ENCODE peak calls at places on chromosomes 7 and 10, in four cellular contexts. One of them, this sample, is unnamed.

GRCh38 chr10:77500754-77501151 is 136.9 kb downstream of the KCNMA1 start:
- DNase-seq in GM12878: no peak
- DNase-seq in HepG2: no peak
- DNase-seq in K562: no peak
- DNase-seq in this sample: no peak

GRCh38 chr7:20238754-20239324 is 21.7 kb upstream of the MACC1 start:
- DNase-seq in GM12878: peak
- DNase-seq in HepG2: no peak
- DNase-seq in K562: peak
- DNase-seq in this sample: no peak

GRCh38 chr7:23055582-23056178 is 41.8 kb upstream of the HYCC1 start:
- DNase-seq in GM12878: peak
- DNase-seq in HepG2: peak
- DNase-seq in K562: peak
- DNase-seq in this sample: peak

GRCh38 chr10:92972066-92972870 is 88.3 kb upstream of the CYP26C1 start:
- DNase-seq in GM12878: no peak
- DNase-seq in HepG2: peak
- DNase-seq in K562: peak
- DNase-seq in this sample: no peak

GRCh38 chr7:99392046-99392445 is 16.4 kb downstream of the PDAP1 start:
- DNase-seq in GM12878: no peak
- DNase-seq in HepG2: no peak
- DNase-seq in K562: no peak
- DNase-seq in this sample: no peak

GRCh38 chr7:23712368-23713284 is 2.6 kb downstream of the STK31 start:
- DNase-seq in GM12878: peak
- DNase-seq in HepG2: peak
- DNase-seq in K562: peak
- DNase-seq in this sample: peak

GRCh38 chr7:154474903-154475520 is 422.8 kb downstream of the DPP6 start:
- DNase-seq in GM12878: no peak
- DNase-seq in HepG2: no peak
- DNase-seq in K562: no peak
- DNase-seq in this sample: no peak

GRCh38 chr10:97684866-97685394 is 2.1 kb downstream of the AVPI1 start:
- DNase-seq in GM12878: no peak
- DNase-seq in HepG2: peak
- DNase-seq in K562: no peak
- DNase-seq in this sample: no peak

GRCh38 chr7:132742152-132742551 is 165.9 kb upstream of the PLXNA4 start:
- DNase-seq in GM12878: no peak
- DNase-seq in HepG2: no peak
- DNase-seq in K562: no peak
- DNase-seq in this sample: no peak

GRCh38 chr7:116628971-116629586 is 42.9 kb upstream of the MET start:
- DNase-seq in GM12878: no peak
- DNase-seq in HepG2: no peak
- DNase-seq in K562: no peak
- DNase-seq in this sample: no peak

GRCh38 chr10:43855667-43856210 is 207.1 kb upstream of the ZNF32 start:
- DNase-seq in GM12878: no peak
- DNase-seq in HepG2: no peak
- DNase-seq in K562: no peak
- DNase-seq in this sample: no peak

GRCh38 chr7:102974366-102975236 is 61.8 kb downstream of the LRRC17 start:
- DNase-seq in GM12878: no peak
- DNase-seq in HepG2: no peak
- DNase-seq in K562: peak
- DNase-seq in this sample: peak

GRCh38 chr10:110395350-110396283 is 90.9 kb upstream of the SMNDC1 start:
- DNase-seq in GM12878: peak
- DNase-seq in HepG2: peak
- DNase-seq in K562: peak
- DNase-seq in this sample: no peak
- TF ChIP-seq JUNB in GM12878: peak
- TF ChIP-seq JUNB in HepG2: no peak
- TF ChIP-seq JUNB in K562: no peak
- TF ChIP-seq JUNB in this sample: no peak

GRCh38 chr7:146670532-146670931 is 553.9 kb downstream of the CNTNAP2 start:
- DNase-seq in GM12878: no peak
- DNase-seq in HepG2: no peak
- DNase-seq in K562: no peak
- DNase-seq in this sample: no peak
- H2AFZ ChIP-seq in GM12878: no peak
- H2AFZ ChIP-seq in HepG2: no peak
- H2AFZ ChIP-seq in K562: no peak
- H2AFZ ChIP-seq in this sample: no peak

DNA sequence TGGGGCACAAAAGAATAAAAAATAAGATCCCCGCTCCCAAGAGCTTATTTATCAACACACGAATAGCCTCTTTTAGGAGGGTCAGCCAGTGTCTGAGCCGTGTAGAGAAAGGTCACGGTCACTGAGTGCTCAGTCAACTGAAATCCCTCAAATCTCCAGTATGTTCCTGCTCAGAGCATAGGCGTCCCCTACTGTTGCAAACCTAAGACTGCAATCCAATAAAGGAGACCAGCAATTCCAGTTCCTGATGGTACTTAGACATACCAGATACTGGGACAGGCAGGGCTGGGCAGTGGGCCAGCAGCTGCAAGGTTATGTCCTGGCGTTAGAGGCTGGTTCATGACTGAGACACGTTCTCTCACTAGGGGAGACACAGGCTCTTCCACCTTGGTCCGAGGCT is 93.6 kb downstream of the CACNB2 start:
- DNase-seq in GM12878: no peak
- DNase-seq in HepG2: no peak
- DNase-seq in K562: peak
- DNase-seq in this sample: peak
- TF ChIP-seq CTCF in GM12878: no peak
- TF ChIP-seq CTCF in HepG2: peak
- TF ChIP-seq CTCF in K562: peak
- TF ChIP-seq CTCF in this sample: peak

GRCh38 chr7:87075671-87076404 is 16.4 kb upstream of the ELAPOR2 start:
- DNase-seq in GM12878: no peak
- DNase-seq in HepG2: no peak
- DNase-seq in K562: no peak
- DNase-seq in this sample: no peak
- TF ChIP-seq JUNB in GM12878: no peak
- TF ChIP-seq JUNB in HepG2: no peak
- TF ChIP-seq JUNB in K562: no peak
- TF ChIP-seq JUNB in this sample: no peak

DNA sequence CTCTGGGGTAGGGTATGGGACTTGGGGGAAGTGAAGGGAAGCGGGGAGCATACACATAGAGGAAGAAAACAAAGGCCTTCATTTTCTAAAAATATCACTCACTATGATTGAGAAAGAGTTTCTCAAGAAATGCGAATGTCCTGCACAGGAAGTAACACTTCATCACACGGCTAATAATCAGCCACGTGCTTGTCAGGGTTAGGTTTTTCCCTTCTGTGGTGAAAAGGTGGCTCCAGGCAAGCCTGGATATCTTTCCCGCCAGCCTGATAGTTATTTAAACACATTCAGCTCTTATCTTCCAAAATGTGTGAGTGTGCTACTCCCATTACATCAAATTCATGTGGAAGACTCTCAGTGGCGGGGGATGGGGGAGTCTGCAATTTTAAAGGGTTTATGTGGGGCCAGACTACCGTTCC is 166.4 kb upstream of the ADO start:
- DNase-seq in GM12878: peak
- DNase-seq in HepG2: no peak
- DNase-seq in K562: no peak
- DNase-seq in this sample: no peak
- H2AFZ ChIP-seq in GM12878: peak
- H2AFZ ChIP-seq in HepG2: no peak
- H2AFZ ChIP-seq in K562: no peak
- H2AFZ ChIP-seq in this sample: peak

GRCh38 chr10:71007516-71007915 is 119.2 kb upstream of the PCBD1 start:
- DNase-seq in GM12878: no peak
- DNase-seq in HepG2: no peak
- DNase-seq in K562: no peak
- DNase-seq in this sample: no peak

GRCh38 chr10:71009031-71009605 is 120.8 kb upstream of the PCBD1 start:
- DNase-seq in GM12878: no peak
- DNase-seq in HepG2: no peak
- DNase-seq in K562: no peak
- DNase-seq in this sample: no peak

GRCh38 chr10:71011141-71011540 is 122.8 kb upstream of the PCBD1 start:
- DNase-seq in GM12878: no peak
- DNase-seq in HepG2: no peak
- DNase-seq in K562: no peak
- DNase-seq in this sample: no peak

GRCh38 chr10:71008150-71008549 is 119.8 kb upstream of the PCBD1 start:
- DNase-seq in GM12878: no peak
- DNase-seq in HepG2: no peak
- DNase-seq in K562: no peak
- DNase-seq in this sample: no peak

GRCh38 chr10:71010730-71011129 is 122.4 kb upstream of the PCBD1 start:
- DNase-seq in GM12878: no peak
- DNase-seq in HepG2: no peak
- DNase-seq in K562: no peak
- DNase-seq in this sample: no peak
- TF ChIP-seq CTCF in GM12878: no peak
- TF ChIP-seq CTCF in HepG2: no peak
- TF ChIP-seq CTCF in K562: peak
- TF ChIP-seq CTCF in this sample: peak

GRCh38 chr10:88390041-88390440 is 193.1 kb downstream of the RNLS start:
- DNase-seq in GM12878: no peak
- DNase-seq in HepG2: no peak
- DNase-seq in K562: no peak
- DNase-seq in this sample: no peak

GRCh38 chr10:88386878-88387773 is 196.0 kb downstream of the RNLS start:
- DNase-seq in GM12878: peak
- DNase-seq in HepG2: peak
- DNase-seq in K562: no peak
- DNase-seq in this sample: peak

GRCh38 chr10:88392222-88392621 is 190.9 kb downstream of the RNLS start:
- DNase-seq in GM12878: peak
- DNase-seq in HepG2: no peak
- DNase-seq in K562: no peak
- DNase-seq in this sample: no peak

GRCh38 chr10:88386204-88386877 is 196.8 kb downstream of the RNLS start:
- DNase-seq in GM12878: peak
- DNase-seq in HepG2: peak
- DNase-seq in K562: no peak
- DNase-seq in this sample: no peak

DNA sequence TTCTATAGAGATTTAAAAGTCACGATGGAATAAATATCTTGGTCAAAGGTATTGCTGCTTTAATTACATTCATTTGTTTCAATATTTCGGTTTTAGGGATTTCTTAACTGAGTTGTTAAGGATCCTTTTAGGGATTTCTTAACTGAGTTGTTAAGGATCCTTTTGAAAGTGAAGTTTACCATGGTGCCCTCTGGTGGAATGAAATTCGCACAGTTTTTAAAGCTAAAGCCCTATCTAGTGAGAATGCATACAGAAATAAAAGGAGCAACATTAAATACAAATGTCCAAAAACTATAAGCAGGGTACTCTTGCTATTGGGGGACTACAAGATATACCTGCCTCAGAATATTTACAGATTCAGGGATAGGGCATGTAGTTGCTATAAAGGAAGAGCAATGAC is 193.7 kb downstream of the RNLS start:
- DNase-seq in GM12878: peak
- DNase-seq in HepG2: peak
- DNase-seq in K562: peak
- DNase-seq in this sample: peak
- TF ChIP-seq JUNB in GM12878: no peak
- TF ChIP-seq JUNB in HepG2: no peak
- TF ChIP-seq JUNB in K562: no peak
- TF ChIP-seq JUNB in this sample: no peak

DNA sequence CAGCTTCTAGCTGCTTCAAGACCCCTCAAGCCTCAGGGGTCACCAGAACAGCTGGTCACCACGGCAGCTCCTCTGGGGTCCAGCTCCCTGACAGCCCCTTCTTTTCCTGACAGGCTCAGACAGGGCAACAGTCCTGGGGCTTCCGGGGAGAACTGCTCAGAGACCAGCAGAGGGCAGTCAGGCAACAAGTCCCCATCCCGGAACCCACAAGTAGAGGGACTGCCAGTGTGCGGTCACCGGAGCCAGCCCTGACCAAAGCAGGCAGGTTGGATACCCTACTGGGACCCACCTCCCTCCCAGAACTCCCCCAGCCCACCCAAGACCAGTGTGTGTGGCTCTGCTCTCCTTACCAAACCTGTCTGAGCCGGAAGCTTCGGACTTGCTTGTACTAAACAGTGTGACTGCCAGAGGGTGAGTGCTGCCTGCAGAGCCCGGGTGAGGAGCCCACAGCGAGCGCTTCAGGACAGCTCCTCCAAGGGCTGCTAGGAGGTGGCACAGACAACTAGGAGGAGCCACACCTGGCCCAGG is 40.3 kb downstream of the YKT6 start:
- DNase-seq in GM12878: peak
- DNase-seq in HepG2: peak
- DNase-seq in K562: peak
- DNase-seq in this sample: peak
- H2AFZ ChIP-seq in GM12878: peak
- H2AFZ ChIP-seq in HepG2: peak
- H2AFZ ChIP-seq in K562: peak
- H2AFZ ChIP-seq in this sample: peak